ENCODE peak calls at places on chromosome 6, in four cellular contexts. N is DMS 273 treated with DMSO at 0.1 percent for 48 hours; W is CD4-positive, alpha-beta T cell; F is glutamatergic neuron. Q is an unnamed sample.

GRCh38 chr6:151109361-151109760 is 130.4 kb upstream of the AKAP12 start:
- DNase-seq in N (no peak), W (no peak), F (no peak), Q (no peak)

GRCh38 chr6:139732451-139732850 is 358.0 kb upstream of the CITED2 start:
- DNase-seq in N (no peak), W (no peak), F (no peak), Q (no peak)

GRCh38 chr6:149545258-149545753 is 537 bp downstream of the PPIL4 start:
- DNase-seq in N (peak; percentile 13), W (peak; percentile 81), F (no peak), Q (peak; percentile 65)

GRCh38 chr6:53344993-53345392 is 3.8 kb downstream of the ELOVL5 start:
- DNase-seq in N (no peak), W (no peak), F (no peak), Q (no peak)

GRCh38 chr6:123829302-123829953 is 25.8 kb downstream of the NKAIN2 start:
- DNase-seq in N (no peak), W (no peak), F (no peak), Q (no peak)

GRCh38 chr6:112016335-112016734 is 37.6 kb upstream of the CCN6 start:
- DNase-seq in N (no peak), W (no peak), F (no peak), Q (no peak)

GRCh38 chr6:132919028-132919427 is 104.7 kb downstream of the RPS12 start:
- DNase-seq in N (no peak), W (no peak), F (no peak), Q (no peak)

GRCh38 chr6:134007077-134007476 is 45.3 kb downstream of the SLC2A12 start:
- DNase-seq in N (no peak), W (no peak), F (no peak), Q (no peak)

GRCh38 chr6:20464847-20465246 is 63.2 kb downstream of the E2F3 start:
- DNase-seq in N (no peak), W (no peak), F (no peak), Q (no peak)

GRCh38 chr6:158040051-158040803 is 58.6 kb downstream of the SYNJ2 start:
- DNase-seq in N (no peak), W (no peak), F (no peak), Q (no peak)